ENCODE peak calls at places on chromosomes 13 and 19, in five cellular contexts. E, F, Q, Z and L are unnamed samples.

GRCh38 chr19:46350758-46351159 is 3.9 kb downstream of the PPP5C start:
- DNase-seq in E (no peak), F (peak; percentile 78), Q (no peak), Z (no peak), L (no peak)

GRCh38 chr19:29519931-29520330 is 5.9 kb upstream of the VSTM2B start:
- DNase-seq in E (no peak), F (no peak), Q (no peak), Z (no peak), L (no peak)

GRCh38 chr13:102191951-102192461 is 209.8 kb downstream of the FGF14 start:
- DNase-seq in E (peak; percentile 75), F (no peak), Q (no peak), Z (peak; percentile 10), L (no peak)

GRCh38 chr13:50156722-50157121 is 141.5 kb downstream of the KCNRG start:
- DNase-seq in E (no peak), F (no peak), Q (no peak), Z (no peak), L (no peak)

GRCh38 chr19:7775761-7776160 is 12.7 kb downstream of the CLEC4M start:
- DNase-seq in E (no peak), F (no peak), Q (no peak), Z (no peak), L (no peak)

GRCh38 chr19:57850553-57851017 is 926 bp downstream of the ZNF587 start:
- DNase-seq in E (peak; percentile 73), F (peak; percentile 65), Q (no peak), Z (no peak), L (peak; percentile 79)

GRCh38 chr13:109212630-109213029 is 573.8 kb downstream of the IRS2 start:
- DNase-seq in E (no peak), F (no peak), Q (no peak), Z (no peak), L (no peak)

GRCh38 chr19:55273978-55274707 is 5.8 kb downstream of the HSPBP1 start:
- DNase-seq in E (no peak), F (no peak), Q (no peak), Z (no peak), L (no peak)

GRCh38 chr19:7507884-7508283 is 8.0 kb upstream of the ZNF358 start:
- DNase-seq in E (peak; percentile 82), F (peak; percentile 57), Q (peak; percentile 85), Z (no peak), L (peak; percentile 36)

GRCh38 chr19:1450735-1451669 is 1.1 kb downstream of the APC2 start:
- DNase-seq in E (no peak), F (no peak), Q (no peak), Z (no peak), L (no peak)

GRCh38 chr19:30163663-30164062 is 208.5 kb upstream of the ZNF536 start:
- DNase-seq in E (no peak), F (no peak), Q (no peak), Z (no peak), L (no peak)

GRCh38 chr13:46150134-46150693 is 31.8 kb downstream of the LCP1 start:
- DNase-seq in E (no peak), F (no peak), Q (no peak), Z (no peak), L (no peak)

GRCh38 chr19:10092648-10093294 is 6.7 kb downstream of the SHFL start:
- DNase-seq in E (no peak), F (no peak), Q (no peak), Z (no peak), L (no peak)

GRCh38 chr13:34114581-34114980 is 296.6 kb downstream of the RFC3 start:
- DNase-seq in E (no peak), F (peak; percentile 7), Q (no peak), Z (no peak), L (no peak)

GRCh38 chr19:39403331-39404312 is 3.0 kb upstream of the ZFP36 start:
- DNase-seq in E (peak; percentile 97), F (peak; percentile 96), Q (peak; percentile 100), Z (peak; percentile 99), L (peak; percentile 92)

GRCh38 chr13:51717786-51718398 is 86.1 kb downstream of the DHRS12 start:
- DNase-seq in E (peak; percentile 29), F (no peak), Q (no peak), Z (no peak), L (no peak)

GRCh38 chr19:19745496-19746285 is 12.8 kb upstream of the ZNF14 start:
- DNase-seq in E (no peak), F (no peak), Q (no peak), Z (no peak), L (no peak)

GRCh38 chr13:48730971-48731658 is 77.4 kb downstream of the CYSLTR2 start:
- DNase-seq in E (peak; percentile 89), F (no peak), Q (no peak), Z (no peak), L (no peak)

GRCh38 chr13:114049626-114050101 is 75.8 kb upstream of the C13orf46 start:
- DNase-seq in E (no peak), F (peak; percentile 40), Q (no peak), Z (no peak), L (no peak)

GRCh38 chr13:89937420-89937819 is 1410.1 kb upstream of the MIR17HG start:
- DNase-seq in E (no peak), F (no peak), Q (no peak), Z (no peak), L (no peak)

GRCh38 chr13:38348890-38349289 is 761 bp upstream of the UFM1 start:
- DNase-seq in E (peak; percentile 72), F (peak; percentile 15), Q (no peak), Z (no peak), L (no peak)

GRCh38 chr13:54150851-54151250 is 1122.2 kb downstream of the OLFM4 start:
- DNase-seq in E (no peak), F (no peak), Q (no peak), Z (no peak), L (no peak)

GRCh38 chr19:7772752-7773291 is 9.8 kb downstream of the CLEC4M start:
- DNase-seq in E (peak; percentile 63), F (peak; percentile 81), Q (no peak), Z (no peak), L (peak; percentile 46)

GRCh38 chr19:17294051-17294891 is 9.0 kb downstream of the ABHD8 start:
- DNase-seq in E (peak; percentile 59), F (peak; percentile 69), Q (no peak), Z (no peak), L (no peak)

GRCh38 chr19:39111593-39112199 is 13.9 kb upstream of the PAK4 start:
- DNase-seq in E (peak; percentile 63), F (no peak), Q (no peak), Z (no peak), L (no peak)

GRCh38 chr19:43469160-43469480 is 3.7 kb upstream of the LYPD3 start:
- DNase-seq in E (no peak), F (no peak), Q (no peak), Z (no peak), L (no peak)

GRCh38 chr13:99617474-99618255 is 116.4 kb downstream of the TM9SF2 start:
- DNase-seq in E (peak; percentile 51), F (peak; percentile 63), Q (no peak), Z (no peak), L (no peak)

GRCh38 chr13:99610702-99611289 is 109.5 kb downstream of the TM9SF2 start:
- DNase-seq in E (peak; percentile 50), F (no peak), Q (no peak), Z (no peak), L (no peak)

GRCh38 chr13:99619207-99619606 is 117.9 kb downstream of the TM9SF2 start:
- DNase-seq in E (no peak), F (no peak), Q (no peak), Z (no peak), L (no peak)

GRCh38 chr13:99614465-99614885 is 113.2 kb downstream of the TM9SF2 start:
- DNase-seq in E (peak; percentile 91), F (peak; percentile 60), Q (no peak), Z (no peak), L (no peak)
- TF ChIP-seq CTCF in E (no peak), F (peak; percentile 19), Q (no peak), Z (peak; percentile 17), L (peak; percentile 44)

GRCh38 chr19:33781996-33782395 is 14.7 kb upstream of the KCTD15 start:
- DNase-seq in E (no peak), F (no peak), Q (no peak), Z (no peak), L (no peak)
- H3K4me3 ChIP-seq in E (no peak overlapping the region), F (no peak overlapping the region), Q (no peak overlapping the region), Z (no peak overlapping the region), L (no peak overlapping the region)

GRCh38 chr19:40716031-40716654 is 543 bp downstream of the COQ8B start:
- DNase-seq in E (peak; percentile 99), F (peak; percentile 58), Q (no peak), Z (no peak), L (peak; percentile 82)

GRCh38 chr19:40717325-40717879 is 490 bp downstream of the ITPKC start:
- DNase-seq in E (peak; percentile 28), F (no peak), Q (no peak), Z (no peak), L (no peak)

GRCh38 chr19:40717880-40718773 is 1.2 kb downstream of the ITPKC start:
- DNase-seq in E (peak; percentile 48), F (no peak), Q (no peak), Z (no peak), L (no peak)

GRCh38 chr19:40714519-40715299 is 2.0 kb downstream of the COQ8B start:
- DNase-seq in E (peak; percentile 92), F (peak; percentile 94), Q (peak; percentile 95), Z (no peak), L (peak; percentile 83)

GRCh38 chr19:40716655-40717324 is at the start of the genes COQ8B and ITPKC:
- DNase-seq in E (peak; percentile 99), F (peak; percentile 96), Q (peak; percentile 100), Z (peak; percentile 74), L (peak; percentile 87)
- TF ChIP-seq CTCF in E (no peak), F (peak; percentile 3), Q (no peak), Z (no peak), L (no peak)

DNA sequence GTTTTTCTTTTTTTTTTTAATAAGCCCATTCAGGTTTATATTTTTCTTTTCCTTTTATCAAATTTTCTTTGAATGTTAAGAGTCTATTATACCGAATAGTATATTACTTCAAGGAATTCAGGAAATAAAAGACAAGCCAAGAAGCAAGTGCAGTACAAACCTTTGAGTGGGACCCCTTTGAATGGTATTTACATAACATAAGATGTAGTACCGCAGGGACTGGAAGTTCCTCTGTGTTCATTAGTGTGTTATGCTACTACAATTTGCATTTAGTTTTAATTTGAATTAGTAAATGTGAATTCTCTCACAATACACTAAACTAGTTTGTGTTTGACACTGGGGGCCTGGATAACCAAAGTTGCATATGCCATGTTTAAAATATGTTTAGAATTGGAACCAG is 339.5 kb downstream of the DCT start:
- DNase-seq in E (no peak), F (no peak), Q (no peak), Z (no peak), L (no peak)
- H3K4me3 ChIP-seq in E (no peak overlapping the region), F (no peak overlapping the region), Q (no peak overlapping the region), Z (no peak overlapping the region), L (no peak overlapping the region)

DNA sequence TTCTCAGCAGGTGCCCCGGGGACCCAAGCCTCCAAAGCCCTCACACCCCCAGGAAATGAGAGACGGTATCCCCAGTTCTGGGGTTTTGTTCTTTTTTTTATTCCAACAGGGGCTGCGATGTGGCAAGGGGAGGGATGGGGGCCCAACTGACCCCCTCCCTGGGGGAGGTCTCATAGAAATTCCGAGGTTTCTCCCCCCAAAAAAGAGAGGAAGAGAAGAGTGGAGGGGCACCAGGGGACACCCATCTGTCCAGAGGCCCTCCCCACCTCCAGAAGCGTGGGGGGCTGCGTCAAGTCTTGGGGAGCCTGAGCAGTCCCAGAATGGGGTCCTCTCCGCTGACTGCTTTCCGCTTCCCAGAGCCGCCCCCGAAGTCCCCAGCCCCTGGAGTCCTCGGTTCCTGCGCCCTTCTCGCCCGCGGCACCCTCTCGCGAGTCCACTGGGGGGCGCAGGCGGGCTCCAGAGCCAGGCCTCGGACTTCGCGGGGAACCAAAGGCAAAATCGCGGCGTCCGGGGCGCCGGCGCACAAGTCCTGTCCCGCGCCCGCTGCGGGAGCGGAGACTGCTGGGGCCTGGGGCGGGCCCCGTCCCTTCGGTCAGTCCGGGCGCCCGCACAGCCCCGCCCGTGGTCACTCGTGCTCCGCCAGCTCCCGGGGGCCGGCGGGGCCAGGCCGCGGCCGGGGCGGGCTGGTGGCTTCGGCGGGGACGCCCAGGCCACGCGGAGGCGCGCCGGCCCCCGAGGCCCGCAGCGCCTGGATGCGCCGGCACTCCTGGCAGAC is 4.4 kb upstream of the ATP1A3 start:
- DNase-seq in E (peak; percentile 58), F (peak; percentile 49), Q (peak; percentile 41), Z (no peak), L (no peak)
- TF ChIP-seq CTCF in E (peak; percentile 58), F (peak; percentile 75), Q (no peak), Z (peak; percentile 86), L (peak; percentile 77)